ENCODE peak calls at places on chromosomes 3 and 15, in ten cellular contexts. K is CD4-positive, CD25-positive, alpha-beta regulatory T cell; N is upper lobe of right lung; X is activated T-cell treated with anti-CD3 and anti-CD28 coated beads, Interleukin-2, amount 50 U/mL, for 4 hours; D is left cardiac atrium; V is natural killer cell; P is activated naive CD4-positive, alpha-beta T cell treated with anti-CD3 and anti-CD28 coated beads, Interleukin-2, amount 50 U/mL, for 72 hours; Y is activated CD8-positive, alpha-beta T cell treated with anti-CD3 and anti-CD28 coated beads for 36 hours; C is HepG2; S is A549. E is an unnamed sample.

GRCh38 chr15:57389991-57390390 is 13.7 kb downstream of the CGNL1 start:
- ATAC-seq in V (no peak), D (no peak), X (no peak), S (no peak), N (no peak), K (no peak), C (no peak), Y (no peak), P (no peak), E (no peak)

GRCh38 chr3:49339593-49339946 is 283 bp downstream of the USP4 start:
- ATAC-seq in P (peak), Y (peak), S (peak), N (peak), V (no peak), C (peak), D (peak), X (peak), K (no peak), E (peak)

GRCh38 chr3:124119056-124119721 is 127.3 kb upstream of the ROPN1 start:
- ATAC-seq in C (no peak), V (no peak), X (no peak), S (peak), N (no peak), D (no peak), P (no peak), K (no peak), Y (no peak), E (peak)

GRCh38 chr3:60399295-60399694 is 852.0 kb downstream of the FHIT start:
- ATAC-seq in S (no peak), Y (no peak), V (no peak), C (no peak), X (no peak), N (no peak), K (no peak), D (no peak), P (no peak), E (no peak)

GRCh38 chr3:129793356-129793755 is 100.2 kb downstream of the TMCC1 start:
- ATAC-seq in P (peak), X (no peak), C (peak), S (no peak), N (peak), K (no peak), Y (no peak), D (peak), V (no peak), E (no peak)

GRCh38 chr15:63234479-63234878 is 42.9 kb upstream of the APH1B start:
- ATAC-seq in C (no peak), Y (no peak), P (no peak), V (peak), X (no peak), K (no peak), D (peak), N (peak), S (peak), E (peak)

GRCh38 chr15:35066094-35066493 is 19.0 kb downstream of the NANOGP8 start:
- ATAC-seq in Y (no peak), S (no peak), D (no peak), X (no peak), C (no peak), P (no peak), K (no peak), N (no peak), V (no peak), E (no peak)

GRCh38 chr3:28777806-28778475 is 429.3 kb upstream of the AZI2 start:
- ATAC-seq in K (no peak), D (no peak), S (no peak), C (no peak), P (no peak), N (no peak), V (no peak), X (no peak), Y (no peak), E (no peak)

GRCh38 chr15:41647269-41647668 is 12.9 kb upstream of the MGA start:
- ATAC-seq in P (no peak), N (peak), X (no peak), D (no peak), S (no peak), Y (no peak), V (no peak), K (no peak), C (no peak), E (no peak)

GRCh38 chr15:99732711-99733267 is 448 bp downstream of the LYSMD4 start:
- ATAC-seq in X (peak), V (peak), D (peak), S (peak), K (no peak), N (peak), C (peak), Y (no peak), P (no peak), E (peak)

GRCh38 chr15:70342141-70342540 is 244.4 kb upstream of the TLE3 start:
- ATAC-seq in C (no peak), N (no peak), S (no peak), X (no peak), P (no peak), V (no peak), D (no peak), K (no peak), Y (no peak), E (no peak)

GRCh38 chr3:36864180-36865053 is 80.4 kb downstream of the TRANK1 start:
- ATAC-seq in C (no peak), X (no peak), V (peak), D (no peak), K (peak), Y (peak), P (no peak), N (peak), S (no peak), E (no peak)

GRCh38 chr3:6807967-6808588 is 52.8 kb upstream of the GRM7 start:
- ATAC-seq in P (no peak), V (no peak), X (no peak), D (no peak), C (no peak), N (no peak), S (no peak), Y (no peak), K (no peak), E (no peak)